ENCODE peak calls at places on chromosomes 3 and 15, in four cellular contexts. B is PC-3, V is stomach, F is K562. I is an unnamed sample.
A peak's percentile ranks its signal among the peaks of the same experiment; 100 is the strongest.

GRCh38 chr3:12662593-12663310 is 1.2 kb downstream of the RAF1 start:
- DNase-seq in B (peak; percentile 45), F (peak; percentile 64), V (peak; percentile 48), I (peak; percentile 51)

GRCh38 chr15:57505056-57505713 is 86.5 kb upstream of the MYZAP start:
- DNase-seq in V (peak; percentile 70), F (no peak), B (peak; percentile 67), I (no peak)

GRCh38 chr15:65033659-65034269 is 4.3 kb upstream of the MTFMT start:
- DNase-seq in B (peak; percentile 40), F (peak; percentile 53), V (no peak), I (peak; percentile 31)

GRCh38 chr15:57033715-57034439 is 115.4 kb downstream of the TCF12 start:
- DNase-seq in F (no peak), B (peak; percentile 37), V (no peak), I (no peak)

GRCh38 chr15:41494922-41495735 is 1.5 kb downstream of the ITPKA start:
- DNase-seq in F (peak; percentile 70), B (no peak), V (peak; percentile 40), I (no peak)

GRCh38 chr3:63842127-63842526 is 21.5 kb downstream of the THOC7 start:
- DNase-seq in F (no peak), V (no peak), B (no peak), I (no peak)

GRCh38 chr3:195450731-195451229 is 8.0 kb upstream of the ACAP2 start:
- DNase-seq in V (no peak), B (no peak), F (no peak), I (no peak)

GRCh38 chr15:56042982-56043980 is 49.9 kb upstream of the NEDD4 start:
- DNase-seq in B (no peak), F (no peak), V (no peak), I (no peak)

GRCh38 chr3:194142156-194142910 is 6.4 kb downstream of the HES1 start:
- DNase-seq in F (peak; percentile 35), V (no peak), B (no peak), I (no peak)

GRCh38 chr15:100715571-100716455 is 113.4 kb downstream of the ASB7 start:
- DNase-seq in B (no peak), V (no peak), F (no peak), I (peak; percentile 19)

GRCh38 chr3:71423151-71423906 is 160.2 kb downstream of the FOXP1 start:
- DNase-seq in B (peak; percentile 97), V (no peak), F (peak; percentile 83), I (no peak)

DNA sequence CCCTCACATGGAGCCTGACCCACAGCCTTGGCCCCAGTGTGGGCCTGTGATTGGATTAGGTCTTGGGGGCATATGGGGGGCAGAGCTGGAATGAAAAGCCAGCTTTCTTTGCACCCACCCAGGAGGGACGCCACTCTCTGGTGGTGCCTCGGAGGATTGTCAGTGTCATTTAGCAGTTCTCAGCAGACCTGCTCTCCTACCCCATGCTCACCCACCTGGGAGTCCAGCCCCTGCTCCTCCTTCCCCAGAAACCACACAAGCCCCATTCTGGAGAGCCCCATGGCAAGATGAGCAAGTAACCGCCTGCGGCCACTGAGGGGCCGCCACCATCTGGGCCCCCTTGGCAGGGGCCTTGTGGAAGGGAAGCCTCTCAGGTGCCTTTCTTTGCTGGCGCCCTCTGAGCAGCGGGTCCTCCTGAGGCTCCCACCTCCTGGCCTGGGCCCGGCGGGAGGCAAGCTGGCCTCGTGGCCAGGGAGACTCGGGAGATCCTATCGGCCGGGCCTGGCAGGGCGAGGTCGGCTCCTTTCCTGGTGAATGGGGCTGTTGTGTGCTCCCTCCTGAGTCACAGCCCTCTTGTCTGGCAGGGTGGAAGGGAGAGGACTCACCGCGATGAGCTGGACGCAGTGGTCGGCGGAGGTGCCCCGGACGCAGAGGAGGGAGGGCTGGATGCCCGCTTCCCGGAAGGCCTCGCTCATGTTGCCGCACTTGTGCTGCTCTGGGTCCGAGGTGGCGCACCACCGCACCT is 2.3 kb downstream of the MELTF start:
- DNase-seq in V (no peak), B (peak; percentile 88), F (no peak), I (no peak)
- H3K4me1 ChIP-seq in V (peaks cover 47% of the 10 kb centered on the region), B (peaks cover 41% of the 10 kb centered on the region), F (peaks cover 31% of the 10 kb centered on the region), I (peaks cover 31% of the 10 kb centered on the region)

DNA sequence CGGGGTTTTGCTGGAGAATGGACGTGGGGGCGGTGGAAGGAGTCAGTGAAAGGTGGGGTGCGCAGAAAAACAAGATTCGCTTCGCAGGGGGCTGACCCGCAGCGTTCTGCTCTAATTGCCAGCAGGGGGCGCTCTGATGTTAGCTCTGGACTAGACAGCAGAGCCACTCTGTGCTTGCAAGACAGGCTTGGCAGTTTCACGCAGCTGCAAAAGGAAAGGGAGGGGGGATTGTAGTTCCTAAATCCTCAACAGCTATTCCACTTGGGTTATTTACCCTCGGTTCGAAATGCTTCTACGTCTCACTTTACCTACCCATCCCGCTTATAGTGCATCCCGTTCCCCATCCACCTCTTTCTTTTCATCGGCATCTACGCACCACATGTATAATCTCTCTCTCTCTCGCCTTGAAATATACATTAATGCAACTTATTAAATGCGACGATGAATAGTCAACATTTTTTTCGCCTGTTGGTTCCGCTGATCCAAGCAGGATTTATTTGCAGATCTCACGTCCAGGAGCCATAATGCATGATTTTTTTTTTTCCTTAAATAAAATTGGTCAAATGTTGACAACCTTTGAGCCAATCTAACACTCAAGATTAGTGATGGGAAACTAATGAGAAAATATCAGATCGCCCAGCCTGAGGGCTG is 216.5 kb downstream of the MEIS2 start:
- DNase-seq in B (peak; percentile 88), F (peak; percentile 90), V (peak; percentile 88), I (peak; percentile 82)
- TF ChIP-seq CTCF in B (peak; percentile 89), F (peak; percentile 82), V (peak; percentile 89), I (peak; percentile 75)

DNA sequence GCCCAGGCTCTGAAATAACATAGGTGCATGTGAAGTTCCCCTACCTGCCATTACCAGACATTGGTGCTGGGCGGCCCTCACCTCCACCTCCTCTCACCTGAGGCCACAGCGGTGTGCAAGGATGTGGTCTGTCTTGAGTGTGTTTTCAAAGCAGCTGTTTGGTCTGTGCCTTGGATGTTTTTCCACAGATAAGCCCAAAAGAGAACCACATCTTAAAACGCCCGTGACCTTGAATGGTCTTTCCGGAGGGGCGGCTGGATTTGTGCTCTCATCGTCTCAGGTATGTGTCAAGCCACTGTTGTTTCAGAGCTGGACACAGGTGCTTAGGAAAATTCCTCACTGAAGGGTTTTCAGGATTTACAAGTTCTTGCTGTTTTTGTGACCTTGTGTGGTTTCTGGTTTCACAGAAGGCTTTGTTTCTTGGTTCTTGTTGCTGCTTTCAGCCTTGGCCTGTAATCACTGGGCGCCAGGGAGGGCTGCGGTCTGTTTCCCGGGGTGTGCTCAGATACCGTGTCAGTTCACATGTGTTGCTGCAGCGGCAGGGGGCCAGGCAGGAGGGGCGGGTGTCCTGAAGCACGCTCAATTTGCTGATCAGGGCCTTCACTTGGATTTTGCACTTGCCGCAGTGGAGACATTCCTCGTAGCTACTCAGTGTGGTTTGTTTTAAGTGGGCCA is 128.4 kb downstream of the IGF1R start:
- DNase-seq in F (peak; percentile 61), V (peak; percentile 58), B (no peak), I (no peak)
- H3K4me1 ChIP-seq in F (peaks cover 7% of the 10 kb centered on the region), V (peaks cover 83% of the 10 kb centered on the region), B (peaks cover 4% of the 10 kb centered on the region), I (peaks cover 6% of the 10 kb centered on the region)

GRCh38 chr3:146024260-146024659 is 136.7 kb downstream of the PLOD2 start:
- DNase-seq in B (no peak), V (no peak), F (no peak), I (no peak)

GRCh38 chr3:146026547-146026946 is 134.4 kb downstream of the PLOD2 start:
- DNase-seq in V (no peak), B (peak; percentile 26), F (no peak), I (no peak)

GRCh38 chr3:146019508-146019907 is 141.5 kb downstream of the PLOD2 start:
- DNase-seq in F (no peak), V (no peak), B (peak; percentile 73), I (no peak)

GRCh38 chr3:146020969-146021368 is 140.0 kb downstream of the PLOD2 start:
- DNase-seq in F (no peak), B (peak; percentile 17), V (no peak), I (no peak)
- TF ChIP-seq CTCF in F (no peak), B (peak; percentile 25), V (no peak), I (no peak)

GRCh38 chr15:51844747-51845426 is 15.4 kb downstream of the TMOD3 start:
- DNase-seq in F (no peak), B (peak; percentile 55), V (no peak), I (no peak)
- H3K4me1 ChIP-seq in F (peaks cover 52% of the 10 kb centered on the region), B (peaks cover 54% of the 10 kb centered on the region), V (peaks cover 95% of the 10 kb centered on the region), I (peaks cover 55% of the 10 kb centered on the region)

GRCh38 chr3:33146791-33147445 is 33.1 kb downstream of the CRTAP start:
- DNase-seq in V (no peak), F (no peak), B (peak; percentile 39), I (no peak)
- TF ChIP-seq CTCF in V (no peak), F (no peak), B (no peak), I (no peak)

DNA sequence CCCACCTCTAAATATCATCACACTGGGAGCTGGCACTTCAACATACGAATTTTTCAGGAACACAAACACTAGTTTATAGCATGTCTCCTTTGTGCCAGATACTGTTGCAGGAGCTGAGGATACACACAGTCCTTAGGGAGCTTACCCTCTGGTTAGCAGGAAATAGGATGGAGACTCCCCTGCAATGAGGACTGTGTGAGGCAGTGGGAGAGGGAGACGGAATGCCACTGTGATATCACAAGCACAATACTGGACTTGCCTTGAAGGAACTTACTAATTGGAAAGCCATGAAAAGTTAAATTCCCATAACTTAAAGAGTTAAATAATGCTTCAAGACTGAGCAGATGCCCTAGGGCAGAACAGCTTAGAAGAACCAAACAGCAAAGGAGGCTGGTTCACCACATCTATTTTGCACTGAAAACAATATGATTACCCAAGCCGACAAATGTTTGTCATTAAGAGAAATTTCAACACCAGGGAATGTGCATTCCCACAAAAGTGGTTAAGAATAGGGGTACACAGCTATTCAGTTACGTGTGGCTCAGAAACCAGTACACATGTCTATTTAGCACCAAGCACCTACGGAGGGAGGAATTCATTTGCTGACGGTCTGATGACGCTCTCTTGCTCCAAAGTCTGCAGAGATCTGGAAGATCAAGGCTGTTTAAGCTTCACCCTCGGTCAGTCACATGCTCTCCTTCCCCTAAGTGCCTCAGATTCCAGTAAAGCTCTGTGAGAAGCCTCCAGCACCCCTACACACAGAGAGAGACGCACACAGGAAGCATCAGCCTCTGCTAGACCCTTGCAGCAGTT is 5.2 kb downstream of the TBC1D2B start:
- DNase-seq in B (no peak), F (no peak), V (no peak), I (peak; percentile 64)
- H3K4me1 ChIP-seq in B (peaks cover 46% of the 10 kb centered on the region), F (peaks cover 41% of the 10 kb centered on the region), V (peaks cover 99% of the 10 kb centered on the region), I (peaks cover 54% of the 10 kb centered on the region)

DNA sequence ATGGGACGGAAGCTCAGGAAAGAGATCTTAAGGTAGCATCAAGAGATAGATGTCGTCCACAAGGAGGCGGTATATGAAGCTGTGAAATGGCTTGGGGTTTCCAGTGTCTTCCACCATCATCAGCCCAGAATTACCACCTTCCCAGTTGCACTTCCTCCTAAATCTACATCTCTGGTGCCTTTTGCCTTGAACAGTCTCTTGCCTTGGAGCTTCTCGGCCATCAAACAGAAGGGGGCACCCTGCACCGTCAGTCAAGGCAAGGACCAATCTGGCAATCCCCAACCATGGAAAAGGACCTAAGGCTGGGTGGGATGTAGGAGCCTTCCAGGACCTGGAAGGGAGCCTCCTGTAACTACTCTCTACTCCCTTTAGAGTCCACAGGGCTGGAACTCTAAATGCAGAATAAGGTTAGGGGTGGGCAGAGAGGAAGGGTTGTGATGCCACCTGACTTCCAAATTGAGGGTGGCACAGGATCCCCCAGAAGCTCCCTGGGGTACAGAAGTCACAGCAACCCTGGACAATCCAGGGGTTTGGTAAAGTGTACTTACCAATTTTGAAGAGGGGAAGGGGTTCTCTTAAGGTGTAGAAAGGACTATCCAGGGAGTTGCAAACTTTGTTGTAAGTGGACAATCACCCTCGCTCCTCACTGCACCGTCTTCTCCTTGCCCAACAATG is 1.0 kb upstream of the RYR3 start:
- DNase-seq in F (peak; percentile 17), B (peak; percentile 11), V (no peak), I (no peak)
- TF ChIP-seq CTCF in F (peak; percentile 23), B (peak; percentile 49), V (no peak), I (no peak)